ENCODE peak calls at places on chromosomes 16 and 17, in seven cellular contexts. R is neural progenitor cell; V is progenitor cell of endocrine pancreas; M is EL; N is stimulated activated CD4-positive, alpha-beta T cell treated with anti-CD3 and anti-CD28 coated beads, Interleukin-4, amount 100 ng/mL, for 24 hours; D is activated B cell treated with CpG ODN at 0.5 μM for 24 hours; S is RPMI7951. Q is an unnamed sample.

GRCh38 chr17:49371178-49371834 is 9.3 kb upstream of the ZNF652 start:
- DNase-seq in R (peak; percentile 47), V (no peak), M (no peak), N (no peak), D (no peak), S (no peak), Q (no peak)

GRCh38 chr16:75789237-75789636 is 62.9 kb upstream of the CPHXL start:
- DNase-seq in R (peak; percentile 66), V (no peak), M (peak; percentile 40), N (peak; percentile 20), D (no peak), S (peak; percentile 42), Q (peak; percentile 41)

GRCh38 chr17:29256735-29257466 is 10.2 kb downstream of the CRYBA1 start:
- DNase-seq in R (no peak), V (no peak), M (peak; percentile 75), N (no peak), D (no peak), S (peak; percentile 19), Q (no peak)

GRCh38 chr17:17751489-17751995 is 70.3 kb downstream of the RAI1 start:
- DNase-seq in R (no peak), V (no peak), M (peak; percentile 14), N (peak; percentile 27), D (no peak), S (no peak), Q (peak; percentile 49)

GRCh38 chr17:28170771-28171170 is 128.3 kb downstream of the NLK start:
- DNase-seq in R (no peak), V (no peak), M (peak; percentile 27), N (no peak), D (no peak), S (no peak), Q (no peak)

GRCh38 chr16:48479319-48479718 is 94.1 kb upstream of the SIAH1 start:
- DNase-seq in R (peak; percentile 19), V (no peak), M (no peak), N (no peak), D (no peak), S (no peak), Q (no peak)

GRCh38 chr16:85988306-85988705 is 89.3 kb downstream of the IRF8 start:
- DNase-seq in R (no peak), V (no peak), M (no peak), N (no peak), D (peak; percentile 13), S (no peak), Q (no peak)

GRCh38 chr17:31250229-31250628 is 46.8 kb downstream of the OMG start:
- DNase-seq in R (no peak), V (no peak), M (no peak), N (no peak), D (no peak), S (no peak), Q (no peak)

GRCh38 chr17:38693700-38694329 is 11.3 kb upstream of the MLLT6 start:
- DNase-seq in R (no peak), V (no peak), M (peak; percentile 48), N (no peak), D (no peak), S (no peak), Q (no peak)

GRCh38 chr16:5060073-5060641 is 5.6 kb downstream of the C16orf89 start:
- DNase-seq in R (no peak), V (no peak), M (no peak), N (no peak), D (no peak), S (no peak), Q (no peak)

GRCh38 chr17:66724581-66725341 is 110.2 kb upstream of the CACNG5 start:
- DNase-seq in R (no peak), V (no peak), M (no peak), N (no peak), D (no peak), S (no peak), Q (no peak)

GRCh38 chr17:68074279-68074678 is 38.7 kb downstream of the KPNA2 start:
- DNase-seq in R (no peak), V (no peak), M (no peak), N (no peak), D (no peak), S (no peak), Q (no peak)

GRCh38 chr16:8262299-8262698 is 328.0 kb downstream of the TMEM114 start:
- DNase-seq in R (no peak), V (no peak), M (no peak), N (no peak), D (no peak), S (no peak), Q (no peak)

GRCh38 chr16:23835390-23836077 is at the start of gene PRKCB:
- DNase-seq in R (peak; percentile 98), V (peak; percentile 78), M (peak; percentile 3), N (peak; percentile 89), D (peak; percentile 98), S (peak; percentile 32), Q (peak; percentile 81)

GRCh38 chr17:65371702-65372101 is 189.7 kb downstream of the AXIN2 start:
- DNase-seq in R (no peak), V (no peak), M (no peak), N (no peak), D (no peak), S (no peak), Q (peak; percentile 32)

GRCh38 chr17:29177871-29178749 is 2.1 kb downstream of the MYO18A start:
- DNase-seq in R (no peak), V (no peak), M (no peak), N (no peak), D (no peak), S (no peak), Q (no peak)

GRCh38 chr16:53456625-53457024 is 22.4 kb downstream of the RBL2 start:
- DNase-seq in R (no peak), V (no peak), M (no peak), N (peak; percentile 16), D (no peak), S (no peak), Q (peak; percentile 51)

GRCh38 chr16:23362460-23363317 is 60.6 kb downstream of the SCNN1B start:
- DNase-seq in R (no peak), V (no peak), M (no peak), N (no peak), D (no peak), S (peak; percentile 5), Q (no peak)

GRCh38 chr16:9115277-9115676 is 23.8 kb downstream of the HAPSTR1 start:
- DNase-seq in R (no peak), V (no peak), M (peak; percentile 50), N (no peak), D (no peak), S (no peak), Q (no peak)

GRCh38 chr17:48954300-48954755 is 9.7 kb upstream of the SNF8 start:
- DNase-seq in R (peak; percentile 75), V (peak; percentile 19), M (peak; percentile 57), N (no peak), D (no peak), S (peak; percentile 46), Q (peak; percentile 10)

GRCh38 chr16:17780181-17780580 is 309.4 kb upstream of the XYLT1 start:
- DNase-seq in R (no peak), V (no peak), M (no peak), N (no peak), D (no peak), S (no peak), Q (peak; percentile 14)

GRCh38 chr17:40432864-40433528 is 10.3 kb upstream of the IGFBP4 start:
- DNase-seq in R (no peak), V (no peak), M (peak; percentile 41), N (no peak), D (no peak), S (peak; percentile 45), Q (no peak)

GRCh38 chr17:64596439-64596838 is 65.7 kb downstream of the SMURF2 start:
- DNase-seq in R (no peak), V (no peak), M (no peak), N (no peak), D (no peak), S (no peak), Q (peak; percentile 4)

GRCh38 chr16:81707411-81708321 is 71.4 kb upstream of the PLCG2 start:
- DNase-seq in R (no peak), V (no peak), M (peak; percentile 53), N (no peak), D (no peak), S (peak; percentile 27), Q (no peak)

GRCh38 chr16:1899641-1900451 is 18.4 kb downstream of the HS3ST6 start:
- DNase-seq in R (no peak), V (no peak), M (no peak), N (no peak), D (no peak), S (no peak), Q (peak; percentile 10)

GRCh38 chr17:71919181-71919580 is 201.6 kb upstream of the SOX9 start:
- DNase-seq in R (no peak), V (no peak), M (no peak), N (no peak), D (no peak), S (no peak), Q (no peak)

GRCh38 chr16:5905935-5906334 is 808.3 kb upstream of the EEF2KMT start:
- DNase-seq in R (no peak), V (no peak), M (no peak), N (no peak), D (no peak), S (peak; percentile 72), Q (no peak)

GRCh38 chr16:85042126-85042525 is 14.5 kb downstream of the KIAA0513 start:
- DNase-seq in R (no peak), V (no peak), M (no peak), N (no peak), D (no peak), S (no peak), Q (no peak)

GRCh38 chr17:71251276-71251675 is 869.5 kb upstream of the SOX9 start:
- DNase-seq in R (no peak), V (no peak), M (peak; percentile 58), N (no peak), D (no peak), S (peak; percentile 87), Q (no peak)

GRCh38 chr16:31537362-31537921 is 9.7 kb downstream of the AHSP start:
- DNase-seq in R (peak; percentile 48), V (peak; percentile 13), M (no peak), N (no peak), D (no peak), S (no peak), Q (no peak)

GRCh38 chr16:47056704-47057630 is 83.5 kb upstream of the DNAJA2 start:
- DNase-seq in R (no peak), V (no peak), M (no peak), N (no peak), D (no peak), S (no peak), Q (no peak)

GRCh38 chr17:44385287-44386181 is 3.9 kb downstream of the ITGA2B start:
- DNase-seq in R (peak; percentile 94), V (peak; percentile 69), M (peak; percentile 83), N (peak; percentile 85), D (peak; percentile 67), S (peak; percentile 66), Q (peak; percentile 63)

GRCh38 chr16:86379505-86379846 is 130.9 kb upstream of the FOXF1 start:
- DNase-seq in R (no peak), V (no peak), M (peak; percentile 72), N (no peak), D (no peak), S (peak; percentile 87), Q (no peak)

GRCh38 chr17:19750835-19751234 is 2.7 kb upstream of the ALDH3A1 start:
- DNase-seq in R (no peak), V (no peak), M (no peak), N (no peak), D (no peak), S (no peak), Q (no peak)

GRCh38 chr16:63617990-63618763 is 1503.7 kb downstream of the CDH11 start:
- DNase-seq in R (no peak), V (no peak), M (no peak), N (no peak), D (no peak), S (no peak), Q (no peak)

GRCh38 chr16:67301080-67301757 is 21.9 kb downstream of the PLEKHG4 start:
- DNase-seq in R (no peak), V (no peak), M (no peak), N (no peak), D (no peak), S (no peak), Q (no peak)

GRCh38 chr17:37742114-37742761 is 2.6 kb downstream of the HNF1B start:
- DNase-seq in R (peak; percentile 75), V (peak; percentile 25), M (peak; percentile 45), N (no peak), D (peak; percentile 44), S (peak; percentile 11), Q (no peak)